ENCODE peak calls at places on chromosomes 3 and 15, in seven cellular contexts. X, H, R, K, C, O and E are unnamed samples.

GRCh38 chr3:12097972-12098371 is 60.7 kb downstream of the TIMP4 start:
- DNase-seq in K (no peak), X (peak; percentile 1), O (no peak), H (no peak), R (no peak), C (no peak), E (no peak)

GRCh38 chr3:177816667-177817208 is 619.5 kb upstream of the TBL1XR1 start:
- DNase-seq in R (no peak), O (no peak), H (no peak), X (peak; percentile 91), K (peak; percentile 54), C (peak; percentile 9), E (peak; percentile 74)

GRCh38 chr3:162125790-162126189 is 629.2 kb downstream of the OTOL1 start:
- DNase-seq in K (no peak), R (no peak), H (no peak), O (no peak), C (no peak), X (no peak), E (no peak)

GRCh38 chr15:57160823-57161560 is 215.3 kb upstream of the CGNL1 start:
- DNase-seq in H (no peak), K (peak; percentile 61), O (no peak), R (peak; percentile 21), C (no peak), X (no peak), E (no peak)

GRCh38 chr3:143693506-143693905 is 154.8 kb downstream of the SLC9A9 start:
- DNase-seq in H (no peak), X (no peak), O (no peak), C (no peak), R (no peak), K (no peak), E (no peak)

GRCh38 chr3:38829404-38829803 is 13.4 kb upstream of the SCN10A start:
- DNase-seq in R (no peak), H (no peak), O (no peak), C (no peak), K (peak; percentile 88), X (peak; percentile 87), E (no peak)

GRCh38 chr3:4835616-4836043 is 143.6 kb upstream of the BHLHE40 start:
- DNase-seq in O (no peak), R (no peak), K (no peak), C (no peak), H (no peak), X (peak; percentile 52), E (no peak)

GRCh38 chr3:16147226-16147625 is 27.3 kb upstream of the GALNT15 start:
- DNase-seq in K (peak; percentile 49), R (no peak), C (no peak), O (no peak), X (peak; percentile 54), H (no peak), E (no peak)

GRCh38 chr3:8239095-8239494 is 262.5 kb upstream of the LMCD1 start:
- DNase-seq in R (no peak), K (no peak), O (no peak), H (no peak), X (no peak), C (no peak), E (no peak)

GRCh38 chr3:124600765-124601164 is 129.5 kb upstream of the UMPS start:
- DNase-seq in X (no peak), H (no peak), K (no peak), O (no peak), C (no peak), R (no peak), E (no peak)

GRCh38 chr3:29274667-29275066 is 6.2 kb upstream of the RBMS3 start:
- DNase-seq in X (no peak), R (no peak), C (no peak), O (no peak), H (no peak), K (no peak), E (no peak)

GRCh38 chr3:65953881-65954733 is 84.6 kb downstream of the MAGI1 start:
- DNase-seq in X (no peak), C (no peak), R (no peak), K (no peak), H (no peak), O (no peak), E (no peak)

GRCh38 chr15:100716456-100717085 is 114.2 kb downstream of the ASB7 start:
- DNase-seq in H (no peak), O (no peak), C (no peak), K (no peak), R (no peak), X (no peak), E (no peak)

GRCh38 chr15:36643551-36643950 is 64.1 kb downstream of the CDIN1 start:
- DNase-seq in H (no peak), O (no peak), R (no peak), C (peak; percentile 5), K (peak; percentile 53), X (peak; percentile 3), E (no peak)

GRCh38 chr3:79297242-79297641 is 470.6 kb downstream of the ROBO1 start:
- DNase-seq in O (no peak), C (no peak), H (no peak), X (peak; percentile 92), K (peak; percentile 90), R (no peak), E (no peak)

GRCh38 chr15:75063338-75063737 is 39.9 kb downstream of the PPCDC start:
- DNase-seq in H (no peak), K (peak; percentile 89), X (peak; percentile 79), O (no peak), R (no peak), C (no peak), E (no peak)

GRCh38 chr3:142735462-142735861 is 11.6 kb downstream of the TRPC1 start:
- DNase-seq in C (no peak), H (no peak), X (no peak), R (no peak), O (no peak), K (no peak), E (no peak)

GRCh38 chr15:70497661-70498060 is 265.7 kb downstream of the UACA start:
- DNase-seq in X (no peak), R (no peak), H (no peak), K (no peak), C (no peak), O (no peak), E (no peak)

GRCh38 chr15:64695571-64695992 is 79.8 kb downstream of the RBPMS2 start:
- DNase-seq in X (no peak), R (no peak), K (no peak), C (no peak), O (no peak), H (no peak), E (no peak)

GRCh38 chr3:46729038-46729437 is 11.4 kb upstream of the PRSS50 start:
- DNase-seq in R (no peak), O (no peak), K (no peak), X (no peak), H (no peak), C (no peak), E (no peak)

GRCh38 chr15:50166216-50166615 is 15.8 kb upstream of the SLC27A2 start:
- DNase-seq in C (peak; percentile 38), R (no peak), K (peak; percentile 27), O (no peak), H (no peak), X (peak; percentile 80), E (no peak)

GRCh38 chr3:159455741-159456181 is 532.9 kb upstream of the IL12A start:
- DNase-seq in K (peak; percentile 36), H (no peak), C (no peak), X (no peak), O (no peak), R (no peak), E (no peak)

GRCh38 chr3:43735618-43736017 is 44.9 kb downstream of the ABHD5 start:
- DNase-seq in O (no peak), R (no peak), C (no peak), H (no peak), X (no peak), K (no peak), E (no peak)

GRCh38 chr3:51975857-51976549 is 1.1 kb downstream of the ABHD14A start:
- DNase-seq in C (no peak), R (no peak), X (peak; percentile 59), K (peak; percentile 36), O (peak; percentile 64), H (peak; percentile 91), E (no peak)

GRCh38 chr15:88393719-88394519 is 73.3 kb downstream of the MRPL46 start:
- DNase-seq in O (peak; percentile 42), C (no peak), R (no peak), K (no peak), X (no peak), H (no peak), E (no peak)

GRCh38 chr3:171439996-171440395 is 20.2 kb downstream of the TNIK start:
- DNase-seq in H (no peak), K (no peak), C (no peak), X (no peak), O (no peak), R (no peak), E (no peak)

GRCh38 chr3:32569540-32570425 is 875 bp downstream of the DYNC1LI1 start:
- DNase-seq in H (peak; percentile 83), O (peak; percentile 79), R (peak; percentile 13), C (peak; percentile 24), X (peak; percentile 43), K (peak; percentile 41), E (no peak)

GRCh38 chr3:193722566-193722965 is 129.6 kb downstream of the OPA1 start:
- DNase-seq in X (no peak), H (no peak), C (no peak), R (no peak), K (no peak), O (no peak), E (no peak)

GRCh38 chr15:77027111-77027696 is 32.3 kb downstream of the PSTPIP1 start:
- DNase-seq in R (no peak), H (peak; percentile 53), X (no peak), O (peak; percentile 45), C (no peak), K (no peak), E (no peak)

GRCh38 chr15:74763416-74763815 is 14.8 kb downstream of the CYP1A2 start:
- DNase-seq in K (no peak), C (no peak), X (no peak), R (no peak), O (no peak), H (no peak), E (no peak)